ENCODE peak calls at places on chromosomes 3 and 15, in five cellular contexts. One of them, this sample, is unnamed.

GRCh38 chr15:22952826-22953579 is 27.2 kb downstream of the CYFIP1 start:
- DNase-seq in astrocyte of the cerebellum: peak; percentile 59
- DNase-seq in NCI-H1092 treated with DMSO at 0.1 percent for 48 hours: peak; percentile 21
- DNase-seq in naive thymus-derived CD8-positive, alpha-beta T cell: no peak
- DNase-seq in A673: peak; percentile 75
- DNase-seq in this sample: no peak

GRCh38 chr15:78242128-78242527 is 7.8 kb upstream of the ACSBG1 start:
- DNase-seq in astrocyte of the cerebellum: no peak
- DNase-seq in NCI-H1092 treated with DMSO at 0.1 percent for 48 hours: no peak
- DNase-seq in naive thymus-derived CD8-positive, alpha-beta T cell: no peak
- DNase-seq in A673: peak; percentile 47
- DNase-seq in this sample: peak; percentile 77

GRCh38 chr3:62601238-62601856 is 228.0 kb upstream of the FEZF2 start:
- DNase-seq in astrocyte of the cerebellum: no peak
- DNase-seq in NCI-H1092 treated with DMSO at 0.1 percent for 48 hours: no peak
- DNase-seq in naive thymus-derived CD8-positive, alpha-beta T cell: no peak
- DNase-seq in A673: peak; percentile 20
- DNase-seq in this sample: no peak

GRCh38 chr3:69082805-69083204 is 1.9 kb upstream of the ARL6IP5 start:
- DNase-seq in astrocyte of the cerebellum: no peak
- DNase-seq in NCI-H1092 treated with DMSO at 0.1 percent for 48 hours: no peak
- DNase-seq in naive thymus-derived CD8-positive, alpha-beta T cell: peak; percentile 33
- DNase-seq in A673: peak; percentile 53
- DNase-seq in this sample: no peak

GRCh38 chr15:75397494-75397893 is 29.1 kb upstream of the MAN2C1 start:
- DNase-seq in astrocyte of the cerebellum: no peak
- DNase-seq in NCI-H1092 treated with DMSO at 0.1 percent for 48 hours: no peak
- DNase-seq in naive thymus-derived CD8-positive, alpha-beta T cell: no peak
- DNase-seq in A673: no peak
- DNase-seq in this sample: no peak

GRCh38 chr3:129016366-129016724 is 15.2 kb downstream of the EFCC1 start:
- DNase-seq in astrocyte of the cerebellum: no peak
- DNase-seq in NCI-H1092 treated with DMSO at 0.1 percent for 48 hours: peak; percentile 90
- DNase-seq in naive thymus-derived CD8-positive, alpha-beta T cell: peak; percentile 69
- DNase-seq in A673: no peak
- DNase-seq in this sample: no peak

GRCh38 chr15:46280753-46281521 is 646.1 kb downstream of the SQOR start:
- DNase-seq in astrocyte of the cerebellum: no peak
- DNase-seq in NCI-H1092 treated with DMSO at 0.1 percent for 48 hours: peak; percentile 85
- DNase-seq in naive thymus-derived CD8-positive, alpha-beta T cell: no peak
- DNase-seq in A673: peak; percentile 12
- DNase-seq in this sample: no peak

GRCh38 chr3:47910777-47911440 is 105.3 kb downstream of the MAP4 start:
- DNase-seq in astrocyte of the cerebellum: peak; percentile 84
- DNase-seq in NCI-H1092 treated with DMSO at 0.1 percent for 48 hours: no peak
- DNase-seq in naive thymus-derived CD8-positive, alpha-beta T cell: no peak
- DNase-seq in A673: peak; percentile 32
- DNase-seq in this sample: no peak

GRCh38 chr3:12586403-12586802 is 29.5 kb downstream of the MKRN2 start:
- DNase-seq in astrocyte of the cerebellum: no peak
- DNase-seq in NCI-H1092 treated with DMSO at 0.1 percent for 48 hours: no peak
- DNase-seq in naive thymus-derived CD8-positive, alpha-beta T cell: no peak
- DNase-seq in A673: no peak
- DNase-seq in this sample: no peak

GRCh38 chr3:76505202-76505875 is 534.6 kb upstream of the ROBO2 start:
- DNase-seq in astrocyte of the cerebellum: no peak
- DNase-seq in NCI-H1092 treated with DMSO at 0.1 percent for 48 hours: no peak
- DNase-seq in naive thymus-derived CD8-positive, alpha-beta T cell: no peak
- DNase-seq in A673: no peak
- DNase-seq in this sample: no peak

GRCh38 chr3:72161870-72162617 is 377.1 kb upstream of the PROK2 start:
- DNase-seq in astrocyte of the cerebellum: no peak
- DNase-seq in NCI-H1092 treated with DMSO at 0.1 percent for 48 hours: no peak
- DNase-seq in naive thymus-derived CD8-positive, alpha-beta T cell: no peak
- DNase-seq in A673: no peak
- DNase-seq in this sample: no peak

GRCh38 chr3:154758109-154758868 is 321.8 kb upstream of the MME start:
- DNase-seq in astrocyte of the cerebellum: peak; percentile 33
- DNase-seq in NCI-H1092 treated with DMSO at 0.1 percent for 48 hours: peak; percentile 6
- DNase-seq in naive thymus-derived CD8-positive, alpha-beta T cell: no peak
- DNase-seq in A673: peak; percentile 31
- DNase-seq in this sample: no peak

GRCh38 chr3:55624238-55624637 is 137.1 kb upstream of the WNT5A start:
- DNase-seq in astrocyte of the cerebellum: no peak
- DNase-seq in NCI-H1092 treated with DMSO at 0.1 percent for 48 hours: no peak
- DNase-seq in naive thymus-derived CD8-positive, alpha-beta T cell: no peak
- DNase-seq in A673: no peak
- DNase-seq in this sample: no peak

GRCh38 chr15:37038036-37038715 is 62.2 kb downstream of the MEIS2 start:
- DNase-seq in astrocyte of the cerebellum: no peak
- DNase-seq in NCI-H1092 treated with DMSO at 0.1 percent for 48 hours: peak; percentile 16
- DNase-seq in naive thymus-derived CD8-positive, alpha-beta T cell: no peak
- DNase-seq in A673: no peak
- DNase-seq in this sample: peak; percentile 36

GRCh38 chr3:63886843-63887242 is 23.2 kb downstream of the ATXN7 start:
- DNase-seq in astrocyte of the cerebellum: no peak
- DNase-seq in NCI-H1092 treated with DMSO at 0.1 percent for 48 hours: no peak
- DNase-seq in naive thymus-derived CD8-positive, alpha-beta T cell: no peak
- DNase-seq in A673: no peak
- DNase-seq in this sample: no peak

GRCh38 chr3:4471907-4472306 is 4.8 kb upstream of the SUMF1 start:
- DNase-seq in astrocyte of the cerebellum: no peak
- DNase-seq in NCI-H1092 treated with DMSO at 0.1 percent for 48 hours: no peak
- DNase-seq in naive thymus-derived CD8-positive, alpha-beta T cell: no peak
- DNase-seq in A673: no peak
- DNase-seq in this sample: no peak

GRCh38 chr3:160224256-160224655 is 966 bp upstream of the C3orf80 start:
- DNase-seq in astrocyte of the cerebellum: no peak
- DNase-seq in NCI-H1092 treated with DMSO at 0.1 percent for 48 hours: no peak
- DNase-seq in naive thymus-derived CD8-positive, alpha-beta T cell: peak; percentile 6
- DNase-seq in A673: no peak
- DNase-seq in this sample: no peak

GRCh38 chr3:16357698-16358097 is 92.7 kb downstream of the OXNAD1 start:
- DNase-seq in astrocyte of the cerebellum: peak; percentile 33
- DNase-seq in NCI-H1092 treated with DMSO at 0.1 percent for 48 hours: no peak
- DNase-seq in naive thymus-derived CD8-positive, alpha-beta T cell: no peak
- DNase-seq in A673: no peak
- DNase-seq in this sample: no peak

GRCh38 chr3:25021816-25022215 is 406.2 kb upstream of the RARB start:
- DNase-seq in astrocyte of the cerebellum: peak; percentile 55
- DNase-seq in NCI-H1092 treated with DMSO at 0.1 percent for 48 hours: no peak
- DNase-seq in naive thymus-derived CD8-positive, alpha-beta T cell: no peak
- DNase-seq in A673: peak; percentile 36
- DNase-seq in this sample: no peak

GRCh38 chr3:149547413-149547812 is 72.9 kb downstream of the TM4SF4 start:
- DNase-seq in astrocyte of the cerebellum: peak; percentile 81
- DNase-seq in NCI-H1092 treated with DMSO at 0.1 percent for 48 hours: no peak
- DNase-seq in naive thymus-derived CD8-positive, alpha-beta T cell: no peak
- DNase-seq in A673: no peak
- DNase-seq in this sample: no peak

GRCh38 chr15:48963524-48964113 is at the start of gene SHC4:
- DNase-seq in astrocyte of the cerebellum: peak; percentile 65
- DNase-seq in NCI-H1092 treated with DMSO at 0.1 percent for 48 hours: peak; percentile 23
- DNase-seq in naive thymus-derived CD8-positive, alpha-beta T cell: peak; percentile 19
- DNase-seq in A673: peak; percentile 93
- DNase-seq in this sample: peak; percentile 63

GRCh38 chr3:189460511-189460910 is 170.7 kb upstream of the TP63 start:
- DNase-seq in astrocyte of the cerebellum: no peak
- DNase-seq in NCI-H1092 treated with DMSO at 0.1 percent for 48 hours: no peak
- DNase-seq in naive thymus-derived CD8-positive, alpha-beta T cell: no peak
- DNase-seq in A673: no peak
- DNase-seq in this sample: no peak

GRCh38 chr15:56767315-56767714 is 34.0 kb upstream of the ZNF280D start:
- DNase-seq in astrocyte of the cerebellum: no peak
- DNase-seq in NCI-H1092 treated with DMSO at 0.1 percent for 48 hours: no peak
- DNase-seq in naive thymus-derived CD8-positive, alpha-beta T cell: no peak
- DNase-seq in A673: no peak
- DNase-seq in this sample: no peak

GRCh38 chr3:69774029-69774428 is 34.8 kb downstream of the MITF start:
- DNase-seq in astrocyte of the cerebellum: no peak
- DNase-seq in NCI-H1092 treated with DMSO at 0.1 percent for 48 hours: no peak
- DNase-seq in naive thymus-derived CD8-positive, alpha-beta T cell: no peak
- DNase-seq in A673: no peak
- DNase-seq in this sample: no peak

GRCh38 chr3:169923189-169923588 is 11.8 kb downstream of the SAMD7 start:
- DNase-seq in astrocyte of the cerebellum: no peak
- DNase-seq in NCI-H1092 treated with DMSO at 0.1 percent for 48 hours: peak; percentile 94
- DNase-seq in naive thymus-derived CD8-positive, alpha-beta T cell: no peak
- DNase-seq in A673: no peak
- DNase-seq in this sample: no peak

GRCh38 chr3:136196064-136196400 is at the start of gene MSL2:
- DNase-seq in astrocyte of the cerebellum: no peak
- DNase-seq in NCI-H1092 treated with DMSO at 0.1 percent for 48 hours: no peak
- DNase-seq in naive thymus-derived CD8-positive, alpha-beta T cell: no peak
- DNase-seq in A673: no peak
- DNase-seq in this sample: no peak

GRCh38 chr3:4750306-4751056 is 228.8 kb upstream of the BHLHE40 start:
- DNase-seq in astrocyte of the cerebellum: no peak
- DNase-seq in NCI-H1092 treated with DMSO at 0.1 percent for 48 hours: no peak
- DNase-seq in naive thymus-derived CD8-positive, alpha-beta T cell: peak; percentile 41
- DNase-seq in A673: no peak
- DNase-seq in this sample: no peak

This sample was measured in glutamatergic neuron.